ENCODE peak calls at places on chromosomes 4 and X, in four cellular contexts. L, U, H and S are unnamed samples.

GRCh38 chr4:126395661-126396060 is 1080.9 kb downstream of the FAT4 start:
- DNase-seq in L (peak), U (no peak), H (peak), S (peak)

GRCh38 chr4:18858229-18858922 is 836.8 kb upstream of the LCORL start:
- DNase-seq in L (no peak), U (no peak), H (no peak), S (no peak)

GRCh38 chrX:8868906-8869305 is 67.7 kb upstream of the FAM9A start:
- DNase-seq in L (no peak), U (no peak), H (no peak), S (peak)

GRCh38 chr4:120685756-120686278 is 236.7 kb downstream of the PRDM5 start:
- DNase-seq in L (no peak), U (no peak), H (peak), S (no peak)

GRCh38 chr4:61200991-61201526 is 933 bp downstream of the ADGRL3 start:
- DNase-seq in L (peak), U (peak), H (peak), S (no peak)

GRCh38 chrX:139720136-139720535 is 12.2 kb upstream of the MCF2 start:
- DNase-seq in L (peak), U (peak), H (peak), S (peak)

GRCh38 chr4:119525005-119525749 is 103.4 kb downstream of the PDE5A start:
- DNase-seq in L (no peak), U (no peak), H (no peak), S (peak)

GRCh38 chr4:38169524-38169923 is 209.3 kb downstream of the PTTG2 start:
- DNase-seq in L (no peak), U (no peak), H (peak), S (peak)

GRCh38 chr4:41883988-41884737 is 51.1 kb upstream of the TMEM33 start:
- DNase-seq in L (no peak), U (no peak), H (no peak), S (no peak)

GRCh38 chr4:102008711-102009110 is 218.2 kb downstream of the BANK1 start:
- DNase-seq in L (no peak), U (no peak), H (no peak), S (no peak)

GRCh38 chr4:19492611-19493010 is 759.1 kb upstream of the SLIT2 start:
- DNase-seq in L (no peak), U (no peak), H (no peak), S (peak)

GRCh38 chr4:122562436-122562835 is 58.4 kb downstream of the IL21 start:
- DNase-seq in L (no peak), U (no peak), H (no peak), S (no peak)

GRCh38 chr4:17367201-17367600 is 144.7 kb downstream of the QDPR start:
- DNase-seq in L (no peak), U (no peak), H (no peak), S (no peak)

GRCh38 chr4:173991321-173991720 is 292.1 kb downstream of the FBXO8 start:
- DNase-seq in L (no peak), U (no peak), H (peak), S (no peak)

GRCh38 chrX:121876316-121876715 is 828.9 kb downstream of the GLUD2 start:
- DNase-seq in L (no peak), U (no peak), H (peak), S (no peak)

GRCh38 chr4:40228497-40229365 is 31.9 kb downstream of the RHOH start:
- DNase-seq in L (peak), U (no peak), H (peak), S (no peak)

GRCh38 chr4:148376151-148376550 is 66.1 kb downstream of the NR3C2 start:
- DNase-seq in L (no peak), U (no peak), H (no peak), S (peak)

GRCh38 chr4:123869517-123870282 is 473.1 kb downstream of the SPRY1 start:
- DNase-seq in L (no peak), U (no peak), H (no peak), S (no peak)

GRCh38 chr4:86556791-86557415 is 37.2 kb upstream of the PTPN13 start:
- DNase-seq in L (no peak), U (no peak), H (peak), S (no peak)

GRCh38 chr4:146981651-146982050 is 36.0 kb upstream of the TTC29 start:
- DNase-seq in L (no peak), U (peak), H (peak), S (peak)

GRCh38 chr4:89164400-89164799 is 53.1 kb downstream of the TIGD2 start:
- DNase-seq in L (no peak), U (no peak), H (no peak), S (no peak)

GRCh38 chrX:45771560-45772340 is 571.1 kb upstream of the DIPK2B start:
- DNase-seq in L (no peak), U (no peak), H (no peak), S (peak)

GRCh38 chr4:182876427-182876826 is 40.8 kb downstream of the DCTD start:
- DNase-seq in L (no peak), U (no peak), H (no peak), S (no peak)

GRCh38 chr4:101238706-101239105 is 108.6 kb downstream of the PPP3CA start:
- DNase-seq in L (no peak), U (no peak), H (no peak), S (peak)

GRCh38 chr4:101791189-101791572 is 651 bp downstream of the BANK1 start:
- DNase-seq in L (no peak), U (no peak), H (no peak), S (no peak)

GRCh38 chr4:151034829-151035228 is 19.7 kb upstream of the LRBA start:
- DNase-seq in L (no peak), U (no peak), H (no peak), S (no peak)

DNA sequence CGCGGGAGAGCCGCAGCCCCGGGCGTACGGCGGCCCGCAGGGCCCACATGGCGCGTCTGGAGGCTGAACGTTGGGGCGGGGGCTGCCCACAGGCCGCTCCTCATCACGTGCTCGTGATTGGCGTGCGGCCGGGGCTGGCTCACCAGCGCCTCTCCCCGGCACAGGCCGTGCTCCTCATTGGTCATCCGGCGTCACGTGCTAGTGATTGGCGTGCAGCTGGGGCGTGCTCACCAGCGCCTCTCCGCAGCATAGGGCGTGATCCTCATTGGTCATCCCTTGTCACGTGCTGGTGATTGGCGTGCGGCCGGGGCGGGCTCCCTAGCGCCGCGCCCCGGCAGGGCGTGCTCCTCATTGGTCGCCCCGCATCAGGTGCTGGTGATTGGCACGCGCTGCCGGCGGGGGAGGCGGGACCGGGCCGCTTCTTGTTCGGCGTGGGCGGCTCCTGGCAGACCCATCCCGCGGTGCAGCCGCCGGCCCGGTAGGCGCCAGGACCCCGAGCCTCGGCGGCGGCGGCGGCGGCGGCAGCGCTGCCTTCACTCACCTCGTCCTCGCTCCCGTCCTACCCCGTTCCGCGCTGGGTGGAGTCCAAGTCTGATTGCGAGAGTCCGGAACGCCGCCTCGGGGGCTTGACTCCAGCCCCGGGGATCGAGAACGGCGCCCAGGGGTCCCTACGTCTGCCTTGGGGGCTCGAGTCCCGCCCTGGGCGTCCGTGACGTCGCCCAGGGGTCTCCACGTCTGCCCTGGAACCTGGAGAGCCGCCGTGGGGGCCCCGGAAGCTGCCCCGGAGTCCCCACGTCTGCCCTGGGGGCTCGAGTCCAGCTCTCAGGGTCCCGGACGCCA is at the start of gene GTPBP6:
- DNase-seq in L (peak), U (peak), H (peak), S (peak)
- H3K23ac ChIP-seq in L (no peak), U (peak), H (peak), S (peak)

GRCh38 chrX:104428231-104428630 is 137.8 kb upstream of the IL1RAPL2 start:
- DNase-seq in L (no peak), U (no peak), H (no peak), S (no peak)
- H3K23ac ChIP-seq in L (no peak), U (no peak), H (no peak), S (no peak)

DNA sequence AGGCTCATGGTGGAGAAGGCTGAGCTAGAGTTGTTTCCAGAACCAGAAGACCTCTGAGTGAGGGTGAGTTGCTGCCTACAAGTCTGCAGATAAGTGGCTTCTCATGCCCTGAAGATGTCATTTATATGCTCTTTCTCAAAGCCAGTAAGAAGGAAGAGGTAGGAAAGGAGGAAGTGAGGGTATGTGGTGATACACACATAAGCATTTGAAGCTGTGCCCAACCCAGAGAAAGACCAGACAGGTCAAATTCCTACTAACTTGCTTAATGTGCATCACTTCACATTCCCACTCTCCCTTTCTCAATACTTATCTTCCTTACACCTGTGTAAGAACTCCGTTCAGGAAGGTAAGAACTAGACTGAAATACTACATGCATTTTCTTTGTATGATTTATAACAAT is at the start of gene PPBP:
- DNase-seq in L (no peak), U (no peak), H (no peak), S (no peak)
- H3K23ac ChIP-seq in L (no peak), U (no peak), H (peak), S (no peak)

DNA sequence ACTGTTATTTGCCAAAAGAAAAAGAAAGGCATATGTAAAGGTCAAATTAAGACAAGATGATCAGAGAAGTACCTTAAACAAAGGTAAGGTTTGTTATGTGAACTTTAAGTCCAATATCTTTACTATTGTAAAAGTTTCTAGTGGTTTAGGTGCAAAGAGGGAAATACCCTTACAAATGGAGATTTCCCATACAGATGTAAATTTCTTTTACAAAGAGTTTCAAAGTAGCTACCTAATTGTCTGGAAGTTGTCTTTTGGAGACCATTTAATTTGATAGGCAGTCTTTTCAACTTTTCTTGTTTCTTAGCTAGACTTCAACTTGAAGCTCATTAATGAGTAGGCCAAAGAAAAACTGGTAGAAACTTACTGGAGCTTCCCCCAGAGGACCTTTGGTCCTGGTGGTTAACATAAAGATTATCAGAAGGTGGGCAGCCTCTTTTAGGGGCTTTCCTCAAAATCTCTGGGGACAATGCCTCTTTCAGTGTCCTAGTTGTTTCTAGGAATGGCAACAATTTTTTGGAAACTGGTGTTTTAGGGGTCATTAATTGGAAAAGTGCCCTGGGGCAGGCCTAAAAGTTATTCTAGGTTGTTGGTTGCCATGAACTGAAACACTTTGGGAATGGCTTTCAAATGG is 297.3 kb downstream of the GUCY2F start:
- DNase-seq in L (no peak), U (no peak), H (no peak), S (no peak)
- H3K23ac ChIP-seq in L (no peak), U (no peak), H (no peak), S (no peak)

DNA sequence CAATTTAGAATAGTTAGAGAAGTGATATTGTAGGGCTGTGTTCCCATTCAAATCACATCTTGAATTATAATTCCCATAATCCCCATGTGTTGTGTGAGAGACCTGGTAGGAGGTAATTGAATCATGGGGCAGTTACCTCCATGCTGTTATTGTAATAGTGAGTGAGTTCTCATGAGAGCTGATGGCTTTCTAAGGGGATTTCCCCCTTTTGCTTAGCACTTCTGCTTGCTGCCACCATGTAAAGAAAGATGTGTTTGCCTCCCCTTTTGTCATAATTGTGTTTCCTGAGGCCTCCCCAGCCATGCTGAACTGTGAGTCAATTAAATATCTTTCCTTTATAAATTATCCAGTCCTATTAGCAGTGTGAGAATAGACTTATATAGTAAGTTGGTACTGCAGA is 53.2 kb downstream of the LPAR4 start:
- DNase-seq in L (no peak), U (no peak), H (no peak), S (no peak)
- H3K23ac ChIP-seq in L (no peak), U (no peak), H (no peak), S (no peak)